ENCODE peak calls at places on chromosomes 13 and 19, in seven cellular contexts. Y is activated CD4-positive, alpha-beta T cell treated with anti-CD3 and anti-CD28 coated beads, Interleukin-2, amount 50 U/mL, for 24 hours; E is heart right ventricle; I is HS-27A; G is GM13977; N is fibroblast of lung; P is head of caudate nucleus. V is an unnamed sample.

GRCh38 chr13:30847697-30848307 is 58.3 kb upstream of the MEDAG start:
- DNase-seq in Y (no peak), E (no peak), I (peak), G (no peak), N (peak), P (no peak), V (no peak)

GRCh38 chr19:7013678-7014077 is 7.6 kb downstream of the MBD3L2B start:
- DNase-seq in Y (no peak), E (no peak), I (no peak), G (peak), N (no peak), P (no peak), V (no peak)

GRCh38 chr19:18205180-18205915 is 1.5 kb upstream of the RAB3A start:
- DNase-seq in Y (no peak), E (peak), I (no peak), G (peak), N (peak), P (peak), V (no peak)

GRCh38 chr13:46962286-46962941 is 65.6 kb upstream of the HTR2A start:
- DNase-seq in Y (no peak), E (no peak), I (no peak), G (peak), N (peak), P (no peak), V (no peak)

GRCh38 chr19:41997121-41997850 is 3.3 kb upstream of the ATP1A3 start:
- DNase-seq in Y (no peak), E (peak), I (no peak), G (peak), N (peak), P (no peak), V (no peak)

GRCh38 chr13:77544765-77545316 is 9.3 kb downstream of the SCEL start:
- DNase-seq in Y (no peak), E (no peak), I (no peak), G (peak), N (no peak), P (no peak), V (no peak)

GRCh38 chr19:38781058-38781457 is 7.7 kb upstream of the LGALS7 start:
- DNase-seq in Y (no peak), E (no peak), I (no peak), G (no peak), N (no peak), P (no peak), V (no peak)

GRCh38 chr13:113357529-113357928 is 6.4 kb downstream of the GRTP1 start:
- DNase-seq in Y (no peak), E (no peak), I (no peak), G (no peak), N (peak), P (no peak), V (no peak)

GRCh38 chr13:97141564-97142005 is 80.5 kb upstream of the MBNL2 start:
- DNase-seq in Y (no peak), E (no peak), I (peak), G (peak), N (peak), P (no peak), V (no peak)

GRCh38 chr13:84607614-84608013 is 725.3 kb upstream of the SLITRK1 start:
- DNase-seq in Y (no peak), E (no peak), I (peak), G (no peak), N (peak), P (no peak), V (no peak)

V was measured in NK-92 treated with Interleukin-12 subunit alpha and Interleukin-12 subunit beta, amount 100 ng/mL, for 24 hours.